ENCODE peak calls at places on chromosomes 6 and 20, in seven cellular contexts. W, G, Q, Y, I, H and N are unnamed samples.

GRCh38 chr6:43738267-43738676 is 31.7 kb upstream of the VEGFA start:
- DNase-seq in Y (no peak), W (no peak), H (no peak), Q (no peak), I (no peak), G (no peak), N (no peak)

GRCh38 chr6:34531580-34532201 is 24.4 kb downstream of the SPDEF start:
- DNase-seq in Q (no peak), H (no peak), W (no peak), Y (no peak), I (peak; percentile 26), G (peak; percentile 84), N (peak; percentile 61)

GRCh38 chr6:113050979-113051378 is 703.8 kb downstream of the RFPL4B start:
- DNase-seq in Y (no peak), G (peak; percentile 28), I (no peak), H (no peak), Q (peak; percentile 19), W (no peak), N (no peak)

GRCh38 chr6:36594816-36595167 is 630 bp downstream of the SRSF3 start:
- DNase-seq in Y (no peak), G (no peak), I (no peak), H (no peak), Q (peak; percentile 27), W (no peak), N (no peak)

GRCh38 chr6:52596371-52597028 is 19.6 kb upstream of the TRAM2 start:
- DNase-seq in I (no peak), W (no peak), G (no peak), H (no peak), Q (no peak), Y (no peak), N (no peak)

GRCh38 chr6:41692735-41693134 is 42.7 kb downstream of the TFEB start:
- DNase-seq in H (no peak), I (no peak), W (no peak), Y (no peak), G (no peak), Q (no peak), N (no peak)

GRCh38 chr20:37946946-37947345 is 44.0 kb downstream of the VSTM2L start:
- DNase-seq in H (no peak), W (no peak), Q (no peak), Y (no peak), G (no peak), I (no peak), N (no peak)

GRCh38 chr6:89117285-89118108 is at the start of gene SRSF12:
- DNase-seq in G (no peak), H (peak; percentile 55), Q (peak; percentile 76), I (peak; percentile 35), W (no peak), Y (peak; percentile 17), N (no peak)

GRCh38 chr6:24228681-24229255 is 102.8 kb downstream of the NRSN1 start:
- DNase-seq in I (no peak), Y (no peak), G (no peak), Q (no peak), H (no peak), W (no peak), N (no peak)

GRCh38 chr20:22578221-22579118 is 5.9 kb downstream of the FOXA2 start:
- DNase-seq in I (no peak), G (no peak), Q (peak; percentile 94), W (peak; percentile 39), Y (no peak), H (no peak), N (no peak)

GRCh38 chr6:116011520-116011919 is 49.2 kb downstream of the FRK start:
- DNase-seq in Y (no peak), G (no peak), I (peak; percentile 51), H (peak; percentile 48), W (peak; percentile 80), Q (peak; percentile 64), N (no peak)

GRCh38 chr6:79872303-79872702 is 75.0 kb downstream of the ELOVL4 start:
- DNase-seq in W (no peak), Q (peak; percentile 3), Y (no peak), I (no peak), G (no peak), H (no peak), N (no peak)

GRCh38 chr20:63100401-63100925 is 93.7 kb upstream of the BHLHE23 start:
- DNase-seq in W (no peak), I (no peak), H (no peak), Q (no peak), G (no peak), Y (no peak), N (no peak)

GRCh38 chr6:40999498-41000070 is 39.4 kb downstream of the UNC5CL start:
- DNase-seq in Y (no peak), I (no peak), G (peak; percentile 73), Q (no peak), H (peak; percentile 39), W (peak; percentile 35), N (peak; percentile 68)

GRCh38 chr20:54350415-54350814 is 125.0 kb upstream of the DOK5 start:
- DNase-seq in G (no peak), Y (no peak), H (no peak), Q (no peak), I (no peak), W (no peak), N (no peak)

GRCh38 chr20:1357921-1358671 is 29.2 kb upstream of the SDCBP2 start:
- DNase-seq in H (no peak), I (peak; percentile 41), Q (no peak), W (peak; percentile 64), G (no peak), Y (no peak), N (no peak)

GRCh38 chr20:10075606-10076005 is 40.8 kb downstream of the ANKEF1 start:
- DNase-seq in H (no peak), W (no peak), G (no peak), Q (no peak), Y (no peak), I (no peak), N (no peak)

GRCh38 chr6:93392797-93393196 is 26.6 kb downstream of the EPHA7 start:
- DNase-seq in H (no peak), Y (no peak), W (no peak), G (no peak), Q (no peak), I (no peak), N (no peak)

GRCh38 chr20:61414455-61414991 is 162.5 kb downstream of the CDH4 start:
- DNase-seq in H (no peak), I (no peak), G (no peak), Q (no peak), Y (no peak), W (no peak), N (no peak)

GRCh38 chr20:8194721-8195120 is 62.7 kb downstream of the PLCB1 start:
- DNase-seq in H (no peak), Q (no peak), Y (no peak), I (no peak), G (no peak), W (no peak), N (no peak)

GRCh38 chr20:17655286-17655651 is 26.8 kb downstream of the RRBP1 start:
- DNase-seq in Q (no peak), G (no peak), W (no peak), Y (no peak), H (no peak), I (no peak), N (no peak)

GRCh38 chr6:41677430-41678045 is 39.3 kb downstream of the MDFI start:
- DNase-seq in Q (peak; percentile 57), Y (no peak), I (no peak), G (no peak), W (no peak), H (no peak), N (no peak)

GRCh38 chr6:109095821-109096084 is 446 bp downstream of the CEP57L1 start:
- DNase-seq in I (no peak), Y (no peak), W (no peak), H (no peak), G (no peak), Q (no peak), N (no peak)

GRCh38 chr20:59948828-59949720 is 8.9 kb downstream of the FAM217B start:
- DNase-seq in I (peak; percentile 24), H (peak; percentile 45), G (no peak), Y (no peak), W (peak; percentile 69), Q (peak; percentile 46), N (no peak)

GRCh38 chr20:35768731-35769664 is 2.8 kb upstream of the PHF20 start:
- DNase-seq in G (peak; percentile 93), I (peak; percentile 52), Q (peak; percentile 11), Y (no peak), W (peak; percentile 95), H (peak; percentile 92), N (peak; percentile 74)

GRCh38 chr6:14661188-14661587 is 543.6 kb downstream of the CD83 start:
- DNase-seq in I (peak; percentile 31), W (no peak), Y (peak; percentile 16), Q (no peak), H (peak; percentile 30), G (no peak), N (no peak)

GRCh38 chr6:40550096-40550731 is 37.0 kb downstream of the LRFN2 start:
- DNase-seq in Y (no peak), Q (peak; percentile 13), I (peak; percentile 29), H (peak; percentile 24), W (peak; percentile 49), G (no peak), N (no peak)

GRCh38 chr20:48060841-48061720 is 275.8 kb upstream of the SULF2 start:
- DNase-seq in Y (no peak), W (no peak), Q (no peak), I (no peak), H (no peak), G (no peak), N (no peak)

GRCh38 chr20:38685853-38686473 is 38.3 kb upstream of the SLC32A1 start:
- DNase-seq in Q (no peak), W (peak; percentile 68), Y (peak; percentile 11), G (no peak), H (peak; percentile 41), I (peak; percentile 51), N (no peak)

GRCh38 chr20:11738852-11739251 is 178.8 kb upstream of the BTBD3 start:
- DNase-seq in G (no peak), W (peak; percentile 80), I (no peak), H (no peak), Y (no peak), Q (peak; percentile 38), N (no peak)

GRCh38 chr6:37303891-37304503 is 46.1 kb upstream of the TMEM217 start:
- DNase-seq in Q (peak; percentile 21), H (no peak), W (peak; percentile 64), I (no peak), Y (no peak), G (no peak), N (no peak)

GRCh38 chr6:160348209-160348551 is at the start of gene SLC22A3:
- DNase-seq in G (no peak), I (no peak), W (no peak), Q (peak; percentile 0), Y (no peak), H (no peak), N (no peak)